ENCODE peak calls at places on chromosomes 4 and X, in five cellular contexts. G, Z, P, U and S are unnamed samples.

GRCh38 chr4:19009886-19010285 is 988.3 kb upstream of the LCORL start:
- DNase-seq in G (no peak), Z (no peak), P (no peak), U (no peak), S (no peak)

GRCh38 chr4:142846105-142846728 is at the start of gene INPP4B:
- DNase-seq in G (peak), Z (no peak), P (peak), U (no peak), S (no peak)

GRCh38 chrX:45077748-45078424 is 122.8 kb downstream of the DIPK2B start:
- DNase-seq in G (no peak), Z (no peak), P (no peak), U (no peak), S (no peak)

GRCh38 chr4:77047037-77047436 is 28.8 kb downstream of the CCNI start:
- DNase-seq in G (no peak), Z (no peak), P (no peak), U (no peak), S (no peak)

GRCh38 chr4:30948653-30949052 is 228.5 kb downstream of the PCDH7 start:
- DNase-seq in G (no peak), Z (no peak), P (no peak), U (no peak), S (no peak)

GRCh38 chrX:134373736-134374135 is 86.2 kb upstream of the HPRT1 start:
- DNase-seq in G (no peak), Z (no peak), P (no peak), U (no peak), S (no peak)

GRCh38 chr4:74794341-74794801 is at the start of gene BTC:
- DNase-seq in G (no peak), Z (no peak), P (no peak), U (no peak), S (no peak)

GRCh38 chrX:68686684-68687045 is 39.2 kb downstream of the STARD8 start:
- DNase-seq in G (no peak), Z (no peak), P (no peak), U (no peak), S (no peak)

GRCh38 chr4:145694929-145695328 is 15.0 kb downstream of the C4orf51 start:
- DNase-seq in G (no peak), Z (no peak), P (no peak), U (no peak), S (no peak)

GRCh38 chr4:108813261-108813660 is 50.4 kb upstream of the ETNPPL start:
- DNase-seq in G (no peak), Z (no peak), P (no peak), U (no peak), S (no peak)